ENCODE peak calls at places on chromosomes 3 and 15, in four cellular contexts. L, M, Z and B are unnamed samples.

GRCh38 chr3:10284496-10284895 is 8.3 kb downstream of the GHRL start:
- DNase-seq in M (no peak), Z (no peak), L (no peak), B (no peak)

GRCh38 chr15:75065851-75066509 is 42.6 kb downstream of the PPCDC start:
- DNase-seq in Z (no peak), M (peak), L (peak), B (no peak)

GRCh38 chr15:23588268-23588667 is 22.8 kb downstream of the MKRN3 start:
- DNase-seq in M (no peak), Z (no peak), L (no peak), B (no peak)

GRCh38 chr3:56801597-56802410 is at the start of gene ARHGEF3:
- DNase-seq in L (peak), M (peak), Z (peak), B (no peak)

GRCh38 chr3:135145581-135145980 is 350.5 kb downstream of the EPHB1 start:
- DNase-seq in M (no peak), Z (no peak), L (no peak), B (no peak)

GRCh38 chr3:186536883-186537553 is 7.2 kb downstream of the CRYGS start:
- DNase-seq in L (no peak), M (no peak), Z (no peak), B (no peak)

GRCh38 chr3:31114929-31115283 is 220.4 kb upstream of the GADL1 start:
- DNase-seq in L (no peak), Z (no peak), M (no peak), B (no peak)

GRCh38 chr15:35115155-35115725 is 30.1 kb upstream of the NANOGP8 start:
- DNase-seq in Z (no peak), L (no peak), M (no peak), B (no peak)

GRCh38 chr3:127665586-127665985 is 7.2 kb upstream of the ABTB1 start:
- DNase-seq in Z (no peak), L (no peak), M (no peak), B (no peak)

GRCh38 chr15:93467327-93467726 is 378.3 kb upstream of the RGMA start:
- DNase-seq in M (no peak), L (peak), Z (no peak), B (peak)

GRCh38 chr15:67504796-67505195 is 16.1 kb upstream of the C15orf61 start:
- DNase-seq in Z (no peak), M (no peak), L (no peak), B (no peak)

GRCh38 chr15:44038801-44039200 is 156.3 kb downstream of the FRMD5 start:
- DNase-seq in Z (no peak), L (no peak), M (no peak), B (peak)

GRCh38 chr3:132605374-132605792 is 8.3 kb downstream of the ACKR4 start:
- DNase-seq in Z (no peak), M (no peak), L (no peak), B (no peak)

GRCh38 chr3:56369914-56370313 is 98.4 kb downstream of the ERC2 start:
- DNase-seq in M (no peak), Z (no peak), L (no peak), B (no peak)

GRCh38 chr3:15726881-15727280 is 70.9 kb downstream of the ANKRD28 start:
- DNase-seq in Z (no peak), L (no peak), M (no peak), B (no peak)

GRCh38 chr15:55485273-55485672 is 22.8 kb downstream of the DNAAF4 start:
- DNase-seq in M (no peak), L (no peak), Z (no peak), B (no peak)

GRCh38 chr3:99776516-99777209 is 41.0 kb upstream of the CMSS1 start:
- DNase-seq in L (no peak), M (no peak), Z (no peak), B (no peak)

GRCh38 chr3:154060606-154061380 is 60.4 kb upstream of the ARHGEF26 start:
- DNase-seq in Z (no peak), M (no peak), L (no peak), B (no peak)

GRCh38 chr15:57259511-57260143 is 116.7 kb upstream of the CGNL1 start:
- DNase-seq in L (no peak), Z (no peak), M (no peak), B (no peak)

GRCh38 chr15:70856177-70856883 is 2.4 kb upstream of the LARP6 start:
- DNase-seq in L (no peak), M (no peak), Z (no peak), B (no peak)

GRCh38 chr3:144324061-144324460 is 352.4 kb downstream of the DIPK2A start:
- DNase-seq in M (no peak), Z (no peak), L (no peak), B (no peak)

GRCh38 chr15:61011576-61012336 is 217.3 kb downstream of the RORA start:
- DNase-seq in M (no peak), Z (no peak), L (no peak), B (no peak)

GRCh38 chr15:89459271-89460038 is 36.9 kb downstream of the RHCG start:
- DNase-seq in Z (no peak), M (no peak), L (no peak), B (no peak)

GRCh38 chr3:151316267-151316991 is at the start of gene GPR87:
- DNase-seq in Z (no peak), L (no peak), M (no peak), B (peak)

GRCh38 chr3:158821847-158822246 is 20.0 kb downstream of the MFSD1 start:
- DNase-seq in M (no peak), Z (no peak), L (no peak), B (no peak)

GRCh38 chr3:158823426-158823825 is 21.6 kb downstream of the MFSD1 start:
- DNase-seq in L (no peak), M (no peak), Z (no peak), B (no peak)

GRCh38 chr3:158819282-158819681 is 17.4 kb downstream of the MFSD1 start:
- DNase-seq in M (no peak), Z (no peak), L (no peak), B (no peak)
- TF ChIP-seq CTCF in M (no peak), Z (no peak), L (no peak), B (no peak)

GRCh38 chr15:77784361-77785292 is 151.9 kb upstream of the LINGO1 start:
- DNase-seq in M (no peak), L (no peak), Z (peak), B (no peak)
- TF ChIP-seq CTCF in M (peak), L (no peak), Z (peak), B (peak)

GRCh38 chr3:122258757-122259371 is 66.2 kb upstream of the CSTA start:
- DNase-seq in M (peak), L (peak), Z (peak), B (no peak)
- TF ChIP-seq CTCF in M (peak), L (peak), Z (peak), B (peak)

GRCh38 chr3:117407317-117407716 is 697.7 kb downstream of the TUSC7 start:
- DNase-seq in Z (peak), L (no peak), M (no peak), B (no peak)
- TF ChIP-seq CTCF in Z (no peak), L (no peak), M (peak), B (peak)

GRCh38 chr15:45395956-45396355 is 17.6 kb upstream of the GATM start:
- DNase-seq in L (no peak), Z (no peak), M (no peak), B (no peak)

GRCh38 chr15:45394681-45395080 is 16.3 kb upstream of the GATM start:
- DNase-seq in L (no peak), M (no peak), Z (no peak), B (no peak)

GRCh38 chr15:45397116-45397665 is 18.8 kb upstream of the GATM start:
- DNase-seq in M (no peak), Z (no peak), L (no peak), B (no peak)

GRCh38 chr15:45391746-45392711 is 13.7 kb upstream of the GATM start:
- DNase-seq in L (no peak), Z (no peak), M (no peak), B (no peak)

GRCh38 chr15:45393851-45394250 is 15.5 kb upstream of the GATM start:
- DNase-seq in M (no peak), L (no peak), Z (no peak), B (no peak)
- TF ChIP-seq CTCF in M (no peak), L (no peak), Z (no peak), B (peak)

DNA sequence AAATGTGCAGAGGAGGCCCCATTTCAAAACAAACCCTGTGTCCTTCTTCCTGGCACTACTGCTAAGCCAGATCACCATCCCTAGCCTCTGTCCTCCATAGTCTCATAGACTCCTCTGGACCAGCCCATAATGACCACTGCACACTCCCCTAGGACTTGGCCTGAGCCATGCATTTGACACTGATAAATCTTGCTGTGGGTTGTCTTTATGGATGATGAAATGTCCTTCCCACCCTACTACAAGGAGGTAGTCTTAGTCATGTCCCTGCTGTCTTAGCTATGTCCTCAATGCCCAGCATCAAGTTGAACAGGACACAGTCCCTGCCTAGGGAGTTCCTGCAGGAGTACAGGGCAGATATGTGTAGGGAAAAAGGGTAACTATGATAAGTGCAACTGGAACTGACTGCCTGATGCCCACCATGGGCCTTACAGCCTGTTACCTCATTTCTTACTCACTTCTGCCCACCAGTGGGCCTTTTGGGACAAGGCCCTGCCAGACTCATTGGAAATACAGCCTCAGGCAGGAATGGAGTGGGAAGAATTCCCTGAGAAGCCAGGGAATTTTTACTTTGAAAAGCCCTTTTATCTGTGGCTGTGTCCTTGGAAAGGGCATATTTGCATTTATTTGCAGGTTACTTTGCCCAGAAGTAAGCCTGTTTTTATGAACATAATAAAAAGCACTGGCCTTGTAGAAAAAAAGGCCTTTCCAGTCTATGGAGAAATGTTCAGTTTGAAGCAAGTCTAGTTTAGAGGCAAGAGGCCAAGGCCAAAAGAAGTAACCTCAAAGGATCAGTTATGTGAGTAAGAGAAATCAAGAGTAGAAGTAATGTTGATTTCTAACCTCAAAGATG is 199.6 kb upstream of the EIF1B start:
- DNase-seq in L (no peak), Z (peak), M (no peak), B (no peak)
- TF ChIP-seq CTCF in L (no peak), Z (peak), M (no peak), B (peak)

DNA sequence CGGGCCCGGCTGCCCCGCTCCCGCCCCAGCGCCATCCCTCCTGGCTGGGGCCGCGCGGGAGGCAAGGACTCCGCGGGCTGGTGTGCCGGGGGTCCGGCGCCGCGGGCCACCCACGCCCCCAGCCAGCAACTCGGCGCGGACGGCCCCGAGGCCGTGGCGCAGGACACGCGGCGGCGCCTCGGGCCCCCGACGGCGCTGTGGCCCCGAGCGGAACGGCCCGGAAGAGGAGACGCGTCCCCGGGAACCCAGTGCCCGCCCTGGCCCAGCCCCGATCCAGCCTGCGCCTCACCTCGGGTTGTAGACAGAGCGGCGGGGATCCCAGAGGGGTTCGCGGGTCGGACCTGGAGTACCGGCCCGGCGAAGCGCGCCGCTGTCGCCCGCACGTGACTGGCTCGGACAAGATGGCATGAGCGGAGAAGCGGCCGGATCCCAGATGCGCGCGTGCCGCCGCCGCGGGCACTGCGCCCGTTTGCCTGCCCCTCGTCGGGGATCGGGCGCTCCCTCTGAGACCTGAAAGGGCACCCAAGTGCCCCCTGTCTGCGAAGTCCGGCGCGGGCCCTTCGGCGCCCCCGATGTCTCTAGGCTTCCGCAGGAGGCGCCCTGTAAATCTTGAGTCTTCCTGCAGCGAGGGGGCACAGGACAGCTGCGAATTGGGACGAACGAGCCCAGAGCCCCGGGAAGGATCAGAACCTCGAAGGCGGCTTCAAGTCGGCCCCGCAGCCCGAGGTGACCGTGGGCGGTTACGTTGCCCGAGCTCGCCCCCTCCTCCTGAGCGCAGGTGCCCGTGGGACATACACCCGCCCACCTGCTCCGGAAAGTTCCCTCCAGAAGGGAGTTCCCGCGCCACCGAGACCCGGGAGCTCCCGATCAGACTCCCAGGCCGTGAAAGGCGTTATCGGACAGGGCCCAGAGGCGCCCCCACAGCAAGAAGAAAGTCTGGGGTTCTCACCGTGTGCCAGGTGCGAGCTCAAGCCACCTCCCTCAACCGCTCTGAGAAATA is 598 bp upstream of the SFMBT1 start:
- DNase-seq in L (peak), M (peak), Z (peak), B (no peak)
- TF ChIP-seq CTCF in L (peak), M (peak), Z (no peak), B (peak)